ENCODE peak calls at places on chromosome 10, in ten cellular contexts. O, C, M, S, U, F, Q, H, V and D are unnamed samples.

GRCh38 chr10:124736491-124737136 is 7.6 kb downstream of the FAM53B start:
- DNase-seq in O (no peak), C (peak), M (no peak), S (peak), U (peak), F (peak), Q (peak), H (no peak), V (peak), D (no peak)

GRCh38 chr10:100677290-100677945 is 68.0 kb upstream of the PAX2 start:
- DNase-seq in O (no peak), C (no peak), M (no peak), S (no peak), U (no peak), F (no peak), Q (no peak), H (no peak), V (no peak), D (no peak)

GRCh38 chr10:24762966-24763623 is 39.4 kb upstream of the ARHGAP21 start:
- DNase-seq in O (no peak), C (peak), M (no peak), S (peak), U (peak), F (no peak), Q (no peak), H (peak), V (no peak), D (no peak)

GRCh38 chr10:85916192-85916747 is 450.3 kb downstream of the GRID1 start:
- DNase-seq in O (no peak), C (no peak), M (no peak), S (no peak), U (no peak), F (no peak), Q (no peak), H (no peak), V (no peak), D (no peak)

GRCh38 chr10:16735626-16736025 is 81.6 kb downstream of the RSU1 start:
- DNase-seq in O (no peak), C (peak), M (no peak), S (peak), U (no peak), F (no peak), Q (no peak), H (no peak), V (no peak), D (no peak)

GRCh38 chr10:24726626-24727025 is 2.9 kb upstream of the ARHGAP21 start:
- DNase-seq in O (no peak), C (no peak), M (no peak), S (no peak), U (no peak), F (no peak), Q (no peak), H (no peak), V (no peak), D (no peak)

GRCh38 chr10:86259901-86260562 is 106.6 kb downstream of the GRID1 start:
- DNase-seq in O (no peak), C (no peak), M (no peak), S (no peak), U (no peak), F (no peak), Q (no peak), H (no peak), V (no peak), D (no peak)

GRCh38 chr10:102113261-102113955 is 6.8 kb downstream of the LDB1 start:
- DNase-seq in O (no peak), C (no peak), M (no peak), S (no peak), U (no peak), F (no peak), Q (no peak), H (peak), V (no peak), D (no peak)